ENCODE peak calls at places on chromosomes 13 and 19, in nine cellular contexts. U is GM23338, E is endodermal cell, X is right lobe of liver, Y is mammary epithelial cell, C is bronchial epithelial cell, G is hepatocyte, M is dorsolateral prefrontal cortex, H is RWPE2. S is an unnamed sample.

GRCh38 chr19:40193587-40193849 is 2.3 kb downstream of the MAP3K10 start:
- DNase-seq in U (no peak), E (no peak), X (no peak), Y (no peak), C (no peak), G (no peak), M (no peak), H (no peak), S (no peak)

GRCh38 chr19:48818234-48818823 is 7.5 kb upstream of the BCAT2 start:
- DNase-seq in U (no peak), E (no peak), X (no peak), Y (no peak), C (no peak), G (peak), M (no peak), H (no peak), S (no peak)

GRCh38 chr13:80469841-80470378 is 129.0 kb upstream of the SPRY2 start:
- DNase-seq in U (no peak), E (no peak), X (no peak), Y (peak), C (peak), G (peak), M (peak), H (no peak), S (no peak)

GRCh38 chr19:38975214-38975860 is at the start of gene FBXO17:
- DNase-seq in U (peak), E (peak), X (peak), Y (peak), C (peak), G (peak), M (peak), H (no peak), S (no peak)

GRCh38 chr13:43686557-43686956 is 100.2 kb downstream of the ENOX1 start:
- DNase-seq in U (no peak), E (no peak), X (no peak), Y (peak), C (peak), G (peak), M (no peak), H (no peak), S (no peak)

GRCh38 chr19:56153507-56153906 is 12.4 kb downstream of the ZNF444 start:
- DNase-seq in U (peak), E (peak), X (no peak), Y (no peak), C (no peak), G (no peak), M (no peak), H (no peak), S (no peak)

GRCh38 chr13:67137044-67137735 is 92.9 kb downstream of the PCDH9 start:
- DNase-seq in U (no peak), E (no peak), X (no peak), Y (no peak), C (no peak), G (no peak), M (no peak), H (no peak), S (no peak)

GRCh38 chr13:114149774-114150740 is 17.6 kb upstream of the RASA3 start:
- DNase-seq in U (no peak), E (no peak), X (peak), Y (no peak), C (no peak), G (no peak), M (no peak), H (peak), S (no peak)

GRCh38 chr13:31767175-31767900 is 28.0 kb downstream of the RXFP2 start:
- DNase-seq in U (no peak), E (no peak), X (no peak), Y (peak), C (peak), G (no peak), M (no peak), H (peak), S (no peak)

GRCh38 chr13:110912651-110913051 is 2.2 kb downstream of the ANKRD10 start:
- DNase-seq in U (no peak), E (peak), X (no peak), Y (no peak), C (peak), G (peak), M (no peak), H (no peak), S (peak)

GRCh38 chr13:54301085-54301484 is 1272.5 kb downstream of the OLFM4 start:
- DNase-seq in U (peak), E (no peak), X (no peak), Y (no peak), C (no peak), G (no peak), M (no peak), H (no peak), S (no peak)

GRCh38 chr13:54305377-54305776 is 1276.8 kb downstream of the OLFM4 start:
- DNase-seq in U (no peak), E (peak), X (no peak), Y (no peak), C (no peak), G (no peak), M (no peak), H (no peak), S (no peak)
- TF ChIP-seq CTCF in U (peak), E (peak), X (no peak), Y (no peak), C (no peak), G (no peak), M (no peak), H (no peak), S (no peak)

GRCh38 chr19:22428299-22428913 is 6.3 kb upstream of the ZNF98 start:
- DNase-seq in U (no peak), E (no peak), X (no peak), Y (no peak), C (no peak), G (no peak), M (no peak), H (no peak), S (no peak)

GRCh38 chr19:22426901-22427300 is 4.8 kb upstream of the ZNF98 start:
- DNase-seq in U (no peak), E (no peak), X (no peak), Y (no peak), C (no peak), G (no peak), M (no peak), H (no peak), S (no peak)

GRCh38 chr19:22422220-22422619 is at the start of gene ZNF98:
- DNase-seq in U (no peak), E (no peak), X (no peak), Y (no peak), C (no peak), G (no peak), M (peak), H (no peak), S (no peak)

GRCh38 chr19:22421797-22422196 is 349 bp downstream of the ZNF98 start:
- DNase-seq in U (no peak), E (no peak), X (no peak), Y (no peak), C (no peak), G (no peak), M (no peak), H (no peak), S (no peak)

GRCh38 chr19:22427587-22428298 is 5.6 kb upstream of the ZNF98 start:
- DNase-seq in U (no peak), E (no peak), X (no peak), Y (no peak), C (no peak), G (no peak), M (no peak), H (no peak), S (no peak)
- H3K4me3 ChIP-seq in U (no peak), E (no peak), X (no peak), Y (no peak), C (no peak), G (no peak), M (peak), H (no peak), S (no peak)

DNA sequence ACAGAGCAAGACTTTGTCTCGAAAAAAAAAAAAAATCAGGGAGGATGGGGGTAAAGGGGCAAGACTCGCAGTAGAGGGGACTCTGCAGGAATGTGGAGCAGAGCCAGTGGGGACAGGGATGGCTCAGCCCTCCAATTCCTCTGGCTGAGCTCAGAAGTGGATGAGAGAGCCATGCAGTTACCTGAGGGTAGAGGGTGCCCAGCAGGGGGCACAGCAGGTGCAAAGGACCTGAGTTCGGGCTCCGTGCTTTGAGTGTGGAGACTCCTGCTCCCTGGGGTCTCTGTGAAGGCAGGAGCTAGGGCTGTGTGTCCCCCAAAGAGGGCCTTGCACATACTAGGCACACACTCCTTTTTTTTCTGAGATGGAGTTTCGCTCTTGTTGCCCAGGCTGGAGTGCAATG is 7.7 kb downstream of the DOCK6 start:
- DNase-seq in U (peak), E (no peak), X (no peak), Y (no peak), C (no peak), G (no peak), M (no peak), H (no peak), S (no peak)
- TF ChIP-seq CTCF in U (peak), E (no peak), X (peak), Y (peak), C (peak), G (no peak), M (no peak), H (no peak), S (peak)

GRCh38 chr13:46617382-46617781 is 64.4 kb downstream of the LRCH1 start:
- DNase-seq in U (no peak), E (no peak), X (no peak), Y (no peak), C (no peak), G (no peak), M (no peak), H (no peak), S (no peak)

GRCh38 chr13:46614582-46614981 is 61.6 kb downstream of the LRCH1 start:
- DNase-seq in U (no peak), E (no peak), X (no peak), Y (no peak), C (peak), G (no peak), M (no peak), H (no peak), S (no peak)

GRCh38 chr13:46617885-46618284 is 64.9 kb downstream of the LRCH1 start:
- DNase-seq in U (no peak), E (no peak), X (no peak), Y (no peak), C (no peak), G (no peak), M (no peak), H (no peak), S (no peak)

GRCh38 chr13:46613409-46614049 is 60.6 kb downstream of the LRCH1 start:
- DNase-seq in U (peak), E (no peak), X (no peak), Y (no peak), C (no peak), G (no peak), M (no peak), H (no peak), S (no peak)

GRCh38 chr13:46615888-46616531 is 63.0 kb downstream of the LRCH1 start:
- DNase-seq in U (no peak), E (no peak), X (no peak), Y (no peak), C (no peak), G (peak), M (no peak), H (no peak), S (no peak)
- H3K4me3 ChIP-seq in U (no peak), E (no peak), X (no peak), Y (no peak), C (no peak), G (no peak), M (no peak), H (no peak), S (no peak)

DNA sequence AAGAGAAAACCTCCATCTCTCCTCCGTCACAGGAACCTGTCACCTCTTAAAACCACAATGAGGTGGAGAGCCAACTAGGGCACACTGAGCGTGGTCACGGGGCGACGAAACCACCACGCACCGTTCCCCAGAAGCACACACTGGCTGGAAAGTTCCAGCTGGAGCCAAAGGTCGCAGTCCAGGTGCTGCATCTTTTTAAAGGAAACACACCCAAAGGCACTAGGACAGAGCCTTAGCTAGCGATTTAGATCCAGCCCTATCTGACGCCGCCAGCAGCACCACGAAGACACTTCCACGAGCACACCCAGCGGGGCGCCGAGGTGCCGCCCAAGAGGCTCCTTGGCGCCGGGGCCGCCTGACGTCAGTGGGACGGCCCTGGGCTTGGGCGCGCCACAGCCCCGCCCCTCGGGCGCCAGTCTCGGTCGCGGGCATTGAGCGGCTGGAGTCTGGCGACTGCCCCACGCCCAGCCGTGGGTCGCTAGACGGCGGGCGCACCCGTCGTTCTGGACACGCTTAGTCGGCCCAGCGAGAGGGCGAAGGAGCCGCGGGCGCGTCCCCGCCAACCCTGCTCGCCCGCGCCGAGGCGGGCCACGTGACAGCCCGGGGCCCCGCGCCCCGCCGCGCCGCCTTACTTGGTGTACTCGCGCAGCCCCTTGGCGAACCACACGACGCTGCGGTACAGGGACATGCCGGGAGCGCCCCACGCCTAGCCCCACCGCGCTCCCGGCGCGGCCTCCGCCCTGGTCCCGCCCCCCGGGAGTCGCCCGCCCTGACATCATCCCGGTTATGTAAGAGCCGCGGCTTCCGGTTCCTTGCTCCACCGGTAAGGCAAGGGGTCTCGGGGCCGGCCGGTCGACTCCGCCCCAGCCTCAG is at the start of gene DHRS12:
- DNase-seq in U (peak), E (peak), X (peak), Y (peak), C (peak), G (peak), M (peak), H (no peak), S (peak)
- TF ChIP-seq CTCF in U (no peak), E (no peak), X (no peak), Y (peak), C (no peak), G (no peak), M (no peak), H (no peak), S (no peak)